ENCODE peak calls at places on chromosomes 3 and 15, in ten cellular contexts. S, R, O, P, C, I, B, Y, E and V are unnamed samples.

GRCh38 chr3:172157566-172158258 is 118.3 kb downstream of the FNDC3B start:
- DNase-seq in I (no peak), R (no peak), O (no peak), S (no peak), C (no peak), Y (no peak), E (no peak), P (no peak), B (no peak), V (no peak)

GRCh38 chr3:170553788-170554620 is 31.9 kb downstream of the SLC7A14 start:
- DNase-seq in E (no peak), O (no peak), I (no peak), B (no peak), R (no peak), Y (no peak), C (no peak), P (no peak), S (peak; percentile 39), V (no peak)

GRCh38 chr3:128435058-128435457 is 31.6 kb downstream of the DNAJB8 start:
- DNase-seq in E (no peak), O (no peak), C (no peak), B (no peak), S (no peak), P (no peak), I (no peak), Y (no peak), R (no peak), V (no peak)

GRCh38 chr3:196232154-196232881 is 16.0 kb downstream of the SLC51A start:
- DNase-seq in E (no peak), R (no peak), O (no peak), C (no peak), S (no peak), B (no peak), Y (peak; percentile 69), P (no peak), I (no peak), V (no peak)

GRCh38 chr3:59559721-59560514 is 510.1 kb upstream of the CFAP20DC start:
- DNase-seq in P (no peak), Y (no peak), E (no peak), R (peak; percentile 74), O (no peak), C (peak; percentile 84), I (no peak), B (no peak), S (peak; percentile 99), V (peak; percentile 27)

GRCh38 chr3:58683001-58683845 is 16.6 kb upstream of the FAM3D start:
- DNase-seq in O (no peak), Y (peak; percentile 23), R (no peak), P (no peak), B (no peak), I (no peak), E (no peak), S (peak; percentile 48), C (peak; percentile 83), V (peak; percentile 72)

GRCh38 chr3:125194849-125195601 is 17.5 kb downstream of the SLC12A8 start:
- DNase-seq in S (peak; percentile 59), R (no peak), I (no peak), O (no peak), C (peak; percentile 81), P (no peak), E (no peak), Y (no peak), B (no peak), V (no peak)

GRCh38 chr3:151890721-151891141 is 17.3 kb downstream of the SUCNR1 start:
- DNase-seq in I (no peak), B (no peak), S (no peak), R (no peak), P (no peak), C (no peak), O (no peak), E (no peak), Y (no peak), V (no peak)

GRCh38 chr3:149120051-149120972 is 9.1 kb upstream of the HPS3 start:
- DNase-seq in I (no peak), E (no peak), B (no peak), Y (peak; percentile 76), S (peak; percentile 77), P (no peak), C (peak; percentile 67), O (no peak), R (peak; percentile 58), V (peak; percentile 70)

GRCh38 chr15:53072077-53072476 is 281.9 kb upstream of the ONECUT1 start:
- DNase-seq in S (peak; percentile 51), Y (peak; percentile 10), R (peak; percentile 82), B (no peak), C (peak; percentile 2), E (no peak), O (peak; percentile 87), I (no peak), P (no peak), V (peak; percentile 94)

GRCh38 chr3:194134231-194134756 is 1.7 kb upstream of the HES1 start:
- DNase-seq in R (no peak), Y (peak; percentile 75), P (peak; percentile 84), C (no peak), E (no peak), S (peak; percentile 80), O (peak; percentile 69), I (peak; percentile 77), B (peak; percentile 67), V (peak; percentile 65)